ENCODE peak calls at places on chromosomes 3 and 15, in six cellular contexts. N is MCF 10A, W is left cardiac atrium, A is GM12865, O is A172, Y is glutamatergic neuron. V is an unnamed sample.
A peak's percentile ranks its signal among the peaks of the same experiment; 100 is the strongest.

GRCh38 chr15:99053380-99054024 is 45.9 kb upstream of the PGPEP1L start:
- DNase-seq in N (no peak), W (no peak), A (no peak), O (no peak), Y (no peak), V (no peak)

GRCh38 chr3:61239871-61240270 is 11.4 kb downstream of the FHIT start:
- DNase-seq in N (no peak), W (peak; percentile 54), A (no peak), O (no peak), Y (no peak), V (no peak)

GRCh38 chr3:139578783-139579182 is 39.2 kb upstream of the RBP1 start:
- DNase-seq in N (no peak), W (no peak), A (no peak), O (no peak), Y (no peak), V (no peak)

GRCh38 chr3:57646723-57647122 is 46.2 kb downstream of the DENND6A start:
- DNase-seq in N (peak; percentile 36), W (no peak), A (no peak), O (peak; percentile 12), Y (no peak), V (no peak)

GRCh38 chr15:78449220-78449999 is 11.4 kb downstream of the IREB2 start:
- DNase-seq in N (no peak), W (no peak), A (no peak), O (no peak), Y (no peak), V (no peak)

GRCh38 chr3:195542261-195542660 is 864 bp downstream of the PPP1R2 start:
- DNase-seq in N (peak; percentile 15), W (no peak), A (peak; percentile 64), O (no peak), Y (no peak), V (no peak)

GRCh38 chr15:89837134-89837829 is 22.6 kb upstream of the ANPEP start:
- DNase-seq in N (peak; percentile 60), W (no peak), A (no peak), O (no peak), Y (no peak), V (no peak)

GRCh38 chr15:68204776-68205557 is at the start of gene CALML4:
- DNase-seq in N (no peak), W (peak; percentile 77), A (no peak), O (no peak), Y (no peak), V (no peak)

GRCh38 chr3:14902719-14903118 is 44.7 kb upstream of the NR2C2 start:
- DNase-seq in N (no peak), W (peak; percentile 77), A (no peak), O (no peak), Y (no peak), V (no peak)

GRCh38 chr3:100912976-100913375 is 80.2 kb downstream of the ABI3BP start:
- DNase-seq in N (no peak), W (no peak), A (no peak), O (no peak), Y (no peak), V (no peak)

GRCh38 chr3:32102289-32102688 is 4.1 kb upstream of the GPD1L start:
- DNase-seq in N (no peak), W (no peak), A (no peak), O (no peak), Y (no peak), V (no peak)

GRCh38 chr15:47541587-47541986 is 175.7 kb upstream of the SEMA6D start:
- DNase-seq in N (no peak), W (no peak), A (no peak), O (no peak), Y (no peak), V (no peak)

GRCh38 chr3:44988073-44988472 is 12.0 kb downstream of the EXOSC7 start:
- DNase-seq in N (peak; percentile 23), W (no peak), A (no peak), O (no peak), Y (no peak), V (no peak)

GRCh38 chr3:158727499-158728377 is 4.5 kb downstream of the RARRES1 start:
- DNase-seq in N (peak; percentile 72), W (no peak), A (peak; percentile 73), O (peak; percentile 71), Y (no peak), V (peak; percentile 51)

GRCh38 chr15:80171787-80172186 is 19.0 kb downstream of the FAH start:
- DNase-seq in N (no peak), W (no peak), A (no peak), O (no peak), Y (no peak), V (no peak)

GRCh38 chr3:116815831-116816588 is 106.4 kb downstream of the TUSC7 start:
- DNase-seq in N (no peak), W (no peak), A (no peak), O (no peak), Y (no peak), V (no peak)

GRCh38 chr15:71440479-71441071 is 325.3 kb downstream of the THSD4 start:
- DNase-seq in N (peak; percentile 66), W (no peak), A (peak; percentile 65), O (peak; percentile 58), Y (no peak), V (no peak)

GRCh38 chr3:147113293-147114045 is 292.9 kb downstream of the ZIC4 start:
- DNase-seq in N (peak; percentile 25), W (no peak), A (no peak), O (peak; percentile 90), Y (no peak), V (no peak)

GRCh38 chr3:12979151-12979946 is 93.9 kb downstream of the IQSEC1 start:
- DNase-seq in N (no peak), W (no peak), A (no peak), O (no peak), Y (no peak), V (no peak)

GRCh38 chr15:88399021-88399685 is 68.0 kb downstream of the MRPL46 start:
- DNase-seq in N (no peak), W (no peak), A (no peak), O (no peak), Y (no peak), V (no peak)